ENCODE peak calls at places on chromosomes 12 and 14, in four cellular contexts. M is lower lobe of right lung, Q is Caco-2, K is AG09319. E is an unnamed sample.

GRCh38 chr14:69612014-69612758 is 790 bp downstream of the SUSD6 start:
- DNase-seq in K (no peak), Q (no peak), M (peak; percentile 54), E (no peak)

GRCh38 chr12:109169676-109170075 is 53.3 kb downstream of the ACACB start:
- DNase-seq in M (no peak), K (no peak), Q (no peak), E (no peak)

GRCh38 chr12:52605542-52605941 is 4.3 kb upstream of the KRT72 start:
- DNase-seq in Q (no peak), K (no peak), M (no peak), E (no peak)

GRCh38 chr12:94100254-94100653 is 48.1 kb upstream of the PLXNC1 start:
- DNase-seq in M (no peak), K (no peak), Q (no peak), E (no peak)

GRCh38 chr14:33669111-33669510 is 281.8 kb downstream of the EGLN3 start:
- DNase-seq in Q (no peak), M (no peak), K (no peak), E (no peak)

GRCh38 chr14:101791919-101792572 is 30.5 kb downstream of the PPP2R5C start:
- DNase-seq in Q (no peak), K (peak; percentile 16), M (no peak), E (no peak)

GRCh38 chr12:31519525-31519924 is 71.4 kb downstream of the DENND5B start:
- DNase-seq in M (no peak), Q (no peak), K (no peak), E (no peak)

GRCh38 chr12:50246159-50246865 is 37.0 kb downstream of the LIMA1 start:
- DNase-seq in M (no peak), K (no peak), Q (no peak), E (no peak)

GRCh38 chr14:56176530-56176929 is 58.3 kb downstream of the PELI2 start:
- DNase-seq in M (no peak), Q (no peak), K (no peak), E (no peak)

GRCh38 chr14:63276492-63277342 is 42.0 kb downstream of the GPHB5 start:
- DNase-seq in Q (peak; percentile 35), M (no peak), K (peak; percentile 0), E (peak; percentile 35)

GRCh38 chr12:120367252-120367923 is 1.6 kb downstream of the MSI1 start:
- DNase-seq in M (no peak), Q (peak; percentile 30), K (no peak), E (no peak)

GRCh38 chr14:25411933-25412757 is 362.2 kb upstream of the STXBP6 start:
- DNase-seq in Q (peak; percentile 11), K (no peak), M (no peak), E (no peak)

GRCh38 chr14:95507701-95508103 is 8.7 kb downstream of the SYNE3 start:
- DNase-seq in M (no peak), Q (no peak), K (no peak), E (peak; percentile 72)

GRCh38 chr14:26905219-26905618 is 307.4 kb upstream of the NOVA1 start:
- DNase-seq in Q (no peak), K (no peak), M (no peak), E (no peak)

GRCh38 chr14:24334431-24335271 is at the start of gene ADCY4:
- DNase-seq in K (no peak), Q (no peak), M (peak; percentile 66), E (no peak)

GRCh38 chr12:90909069-90909676 is 45.8 kb downstream of the CCER1 start:
- DNase-seq in Q (peak; percentile 42), M (no peak), K (no peak), E (peak; percentile 47)

GRCh38 chr12:10968765-10969456 is 17.8 kb downstream of the TAS2R50 start:
- DNase-seq in K (peak; percentile 79), Q (no peak), M (peak; percentile 44), E (peak; percentile 38)

GRCh38 chr12:88544991-88545684 is 35.1 kb downstream of the KITLG start:
- DNase-seq in K (no peak), Q (no peak), M (no peak), E (peak; percentile 72)

GRCh38 chr12:113228394-113229028 is 7.2 kb downstream of the TPCN1 start:
- DNase-seq in K (no peak), M (no peak), Q (peak; percentile 61), E (no peak)

GRCh38 chr12:15151141-15152091 is 69.8 kb downstream of the RERG start:
- DNase-seq in M (no peak), K (no peak), Q (peak; percentile 33), E (no peak)

GRCh38 chr14:100850841-100851585 is 25.1 kb downstream of the MEG3 start:
- DNase-seq in Q (peak; percentile 72), M (peak; percentile 84), K (no peak), E (no peak)

GRCh38 chr12:81683881-81684280 is 75.3 kb downstream of the PPFIA2 start:
- DNase-seq in K (no peak), Q (no peak), M (no peak), E (no peak)

GRCh38 chr12:126202138-126202537 is 1136.9 kb downstream of the AACS start:
- DNase-seq in M (no peak), Q (no peak), K (no peak), E (no peak)

GRCh38 chr14:102774391-102775153 is 2.7 kb upstream of the TRAF3 start:
- DNase-seq in Q (peak; percentile 67), M (no peak), K (no peak), E (no peak)

GRCh38 chr14:100533647-100534485 is 53.4 kb downstream of the BEGAIN start:
- DNase-seq in K (no peak), Q (no peak), M (peak; percentile 65), E (no peak)

GRCh38 chr12:223751-224240 is 9.8 kb upstream of the SLC6A12 start:
- DNase-seq in M (no peak), K (no peak), Q (no peak), E (no peak)

GRCh38 chr12:69840727-69841126 is 15.7 kb downstream of the MYRFL start:
- DNase-seq in K (no peak), Q (no peak), M (no peak), E (no peak)

GRCh38 chr12:124422570-124423523 is 128.0 kb downstream of the RFLNA start:
- DNase-seq in M (peak; percentile 90), K (peak; percentile 90), Q (no peak), E (peak; percentile 77)

GRCh38 chr12:63093084-63093483 is 57.9 kb downstream of the AVPR1A start:
- DNase-seq in Q (no peak), K (no peak), M (no peak), E (no peak)

GRCh38 chr14:54489731-54490447 is 1.1 kb upstream of the GMFB start:
- DNase-seq in Q (no peak), K (no peak), M (no peak), E (no peak)

GRCh38 chr12:55720894-55721444 is 776 bp downstream of the RDH5 start:
- DNase-seq in Q (peak; percentile 68), M (peak; percentile 72), K (peak; percentile 84), E (peak; percentile 88)

GRCh38 chr12:15194947-15195346 is 26.3 kb downstream of the RERG start:
- DNase-seq in Q (no peak), K (no peak), M (no peak), E (no peak)

GRCh38 chr12:10395390-10395998 is 5.7 kb upstream of the KLRK1 start:
- DNase-seq in Q (peak; percentile 85), K (peak; percentile 56), M (no peak), E (peak; percentile 79)

GRCh38 chr14:100770605-100771120 is 44.0 kb downstream of the DLK1 start:
- DNase-seq in Q (no peak), K (no peak), M (no peak), E (no peak)

GRCh38 chr14:68941820-68942219 is 37.3 kb downstream of the ACTN1 start:
- DNase-seq in Q (peak; percentile 68), K (peak; percentile 57), M (no peak), E (no peak)

GRCh38 chr14:104885973-104886689 is 21.1 kb downstream of the CEP170B start:
- DNase-seq in Q (peak; percentile 1), M (peak; percentile 43), K (no peak), E (no peak)

GRCh38 chr12:54015210-54015931 is 6.6 kb downstream of the HOXC8 start:
- DNase-seq in Q (no peak), M (no peak), K (no peak), E (no peak)

GRCh38 chr14:89417111-89417468 is at the start of gene FOXN3:
- DNase-seq in Q (peak; percentile 90), K (peak; percentile 73), M (peak; percentile 94), E (no peak)

GRCh38 chr14:89418976-89419375 is 1.9 kb upstream of the FOXN3 start:
- DNase-seq in M (peak; percentile 58), K (no peak), Q (no peak), E (no peak)

GRCh38 chr14:89418452-89418851 is 1.4 kb upstream of the FOXN3 start:
- DNase-seq in M (no peak), K (no peak), Q (no peak), E (no peak)

GRCh38 chr14:89416002-89416995 is 734 bp downstream of the FOXN3 start:
- DNase-seq in K (peak; percentile 96), M (peak; percentile 97), Q (peak; percentile 99), E (peak; percentile 90)

GRCh38 chr14:89417469-89418225 is 614 bp upstream of the FOXN3 start:
- DNase-seq in Q (peak; percentile 72), K (no peak), M (peak; percentile 75), E (no peak)
- TF ChIP-seq CTCF in Q (peak; percentile 51), K (peak; percentile 9), M (peak; percentile 42), E (peak; percentile 33)

DNA sequence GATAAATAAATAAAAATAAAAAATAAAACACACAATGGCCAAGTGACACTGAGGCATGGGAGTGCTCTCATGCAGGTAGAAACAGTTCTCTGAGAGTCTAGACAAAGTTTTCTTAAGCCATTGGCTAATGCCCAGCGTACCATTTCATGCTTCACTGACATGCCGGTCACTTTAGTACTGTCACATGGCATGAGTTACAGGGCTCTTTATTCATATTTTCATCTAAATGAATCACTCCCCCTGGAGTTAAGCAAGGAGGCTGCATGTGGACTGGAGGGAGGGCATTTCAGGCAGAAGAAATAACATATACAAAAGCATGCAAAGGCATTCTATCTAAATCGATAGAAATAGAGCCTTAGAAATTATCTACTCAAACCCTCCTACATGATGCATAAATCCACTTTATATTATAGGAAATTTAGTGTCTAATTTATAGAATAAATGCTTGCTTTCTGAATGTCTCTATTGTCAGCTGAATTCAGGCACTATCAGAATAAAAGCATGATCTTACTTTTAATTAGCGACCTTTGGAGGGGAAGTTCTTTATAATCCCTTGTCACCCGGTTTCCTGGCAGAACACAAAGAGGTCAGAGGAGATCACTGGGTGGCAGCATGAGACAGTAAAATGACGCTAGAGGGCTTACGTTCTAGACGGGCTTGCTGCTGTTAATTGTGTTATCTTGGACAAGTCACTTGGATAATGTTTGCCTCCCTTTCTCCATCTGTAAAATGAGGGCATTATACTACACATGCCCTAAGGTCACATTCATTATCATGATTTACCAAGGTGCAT is 17.5 kb downstream of the DYRK4 start:
- DNase-seq in Q (peak; percentile 54), M (no peak), K (no peak), E (no peak)
- TF ChIP-seq CTCF in Q (peak; percentile 62), M (peak; percentile 30), K (no peak), E (no peak)

DNA sequence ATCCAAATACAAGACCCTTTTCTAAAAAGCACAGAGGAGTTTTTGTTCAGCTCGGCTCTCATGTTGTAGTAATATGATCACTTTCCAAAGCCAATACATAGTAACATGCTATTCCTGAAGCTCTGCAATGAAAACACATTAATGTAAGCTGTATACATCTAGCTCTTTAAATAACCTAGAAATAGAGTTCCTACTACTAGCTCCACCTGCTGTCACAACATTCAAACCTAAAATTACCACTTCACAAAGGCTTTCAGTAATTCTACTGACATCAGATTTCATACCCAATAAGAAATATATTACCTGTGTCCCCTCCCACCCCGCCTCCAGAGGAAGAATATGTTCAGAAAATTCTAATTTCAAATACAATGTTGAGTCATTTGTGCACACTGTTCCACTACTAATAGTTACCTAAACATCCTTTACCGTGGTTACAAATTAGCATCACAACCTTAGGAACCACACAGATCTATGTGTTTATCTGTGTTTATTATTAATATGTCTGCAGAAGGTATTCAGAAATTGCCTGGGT is 17.8 kb downstream of the EFCAB11 start:
- DNase-seq in K (no peak), M (no peak), Q (no peak), E (no peak)
- TF ChIP-seq CTCF in K (peak; percentile 1), M (no peak), Q (no peak), E (no peak)

GRCh38 chr12:6752181-6752930 is 585 bp downstream of the MLF2 start:
- DNase-seq in K (no peak), Q (peak; percentile 54), M (no peak), E (no peak)
- TF ChIP-seq CTCF in K (peak; percentile 47), Q (peak; percentile 25), M (peak; percentile 16), E (peak; percentile 48)